ENCODE peak calls at places on chromosomes 1 and 21, in ten cellular contexts. One of them, this sample, is unnamed. For H3K9me3, the result is how much of the 10 kb centered on the place peaks cover.

GRCh38 chr1:210246447-210246846 is 13.9 kb downstream of the SERTAD4 start:
- DNase-seq in effector memory CD4-positive, alpha-beta T cell: no peak
- DNase-seq in mesenchymal stem cell: peak
- DNase-seq in CD8-positive, alpha-beta memory T cell: no peak
- DNase-seq in CD4-positive, CD25-positive, alpha-beta regulatory T cell: no peak
- DNase-seq in pancreas: no peak
- DNase-seq in PC-9: no peak
- DNase-seq in prostate gland: no peak
- DNase-seq in spleen: no peak
- DNase-seq in cardiac muscle cell: peak
- DNase-seq in this sample: no peak

GRCh38 chr1:186374313-186375151 is 521 bp downstream of the TPR start:
- DNase-seq in effector memory CD4-positive, alpha-beta T cell: no peak
- DNase-seq in mesenchymal stem cell: peak
- DNase-seq in CD8-positive, alpha-beta memory T cell: peak
- DNase-seq in CD4-positive, CD25-positive, alpha-beta regulatory T cell: peak
- DNase-seq in pancreas: no peak
- DNase-seq in PC-9: peak
- DNase-seq in prostate gland: peak
- DNase-seq in spleen: no peak
- DNase-seq in cardiac muscle cell: peak
- DNase-seq in this sample: no peak

GRCh38 chr1:26984291-26984690 is 9.2 kb upstream of the TRNP1 start:
- DNase-seq in effector memory CD4-positive, alpha-beta T cell: no peak
- DNase-seq in mesenchymal stem cell: no peak
- DNase-seq in CD8-positive, alpha-beta memory T cell: no peak
- DNase-seq in CD4-positive, CD25-positive, alpha-beta regulatory T cell: no peak
- DNase-seq in pancreas: no peak
- DNase-seq in PC-9: no peak
- DNase-seq in prostate gland: no peak
- DNase-seq in spleen: no peak
- DNase-seq in cardiac muscle cell: no peak
- DNase-seq in this sample: no peak

GRCh38 chr1:30525980-30526651 is 197.3 kb downstream of the MATN1 start:
- DNase-seq in effector memory CD4-positive, alpha-beta T cell: no peak
- DNase-seq in mesenchymal stem cell: peak
- DNase-seq in CD8-positive, alpha-beta memory T cell: no peak
- DNase-seq in CD4-positive, CD25-positive, alpha-beta regulatory T cell: no peak
- DNase-seq in pancreas: peak
- DNase-seq in PC-9: peak
- DNase-seq in prostate gland: no peak
- DNase-seq in spleen: peak
- DNase-seq in cardiac muscle cell: peak
- DNase-seq in this sample: no peak

GRCh38 chr1:101337968-101338367 is 101.1 kb downstream of the S1PR1 start:
- DNase-seq in effector memory CD4-positive, alpha-beta T cell: no peak
- DNase-seq in mesenchymal stem cell: no peak
- DNase-seq in CD8-positive, alpha-beta memory T cell: no peak
- DNase-seq in CD4-positive, CD25-positive, alpha-beta regulatory T cell: no peak
- DNase-seq in pancreas: no peak
- DNase-seq in PC-9: no peak
- DNase-seq in prostate gland: no peak
- DNase-seq in spleen: no peak
- DNase-seq in cardiac muscle cell: no peak
- DNase-seq in this sample: no peak

GRCh38 chr1:66520655-66521054 is 13.3 kb upstream of the SGIP1 start:
- DNase-seq in effector memory CD4-positive, alpha-beta T cell: no peak
- DNase-seq in mesenchymal stem cell: no peak
- DNase-seq in CD8-positive, alpha-beta memory T cell: no peak
- DNase-seq in CD4-positive, CD25-positive, alpha-beta regulatory T cell: no peak
- DNase-seq in pancreas: no peak
- DNase-seq in PC-9: no peak
- DNase-seq in prostate gland: no peak
- DNase-seq in spleen: no peak
- DNase-seq in cardiac muscle cell: no peak
- DNase-seq in this sample: no peak

GRCh38 chr1:200129480-200129879 is 102.0 kb downstream of the NR5A2 start:
- DNase-seq in effector memory CD4-positive, alpha-beta T cell: no peak
- DNase-seq in mesenchymal stem cell: peak
- DNase-seq in CD8-positive, alpha-beta memory T cell: no peak
- DNase-seq in CD4-positive, CD25-positive, alpha-beta regulatory T cell: no peak
- DNase-seq in pancreas: no peak
- DNase-seq in PC-9: no peak
- DNase-seq in prostate gland: no peak
- DNase-seq in spleen: no peak
- DNase-seq in cardiac muscle cell: no peak
- DNase-seq in this sample: peak

GRCh38 chr1:64543831-64544230 is 73.9 kb downstream of the CACHD1 start:
- DNase-seq in effector memory CD4-positive, alpha-beta T cell: no peak
- DNase-seq in mesenchymal stem cell: no peak
- DNase-seq in CD8-positive, alpha-beta memory T cell: no peak
- DNase-seq in CD4-positive, CD25-positive, alpha-beta regulatory T cell: no peak
- DNase-seq in pancreas: no peak
- DNase-seq in PC-9: no peak
- DNase-seq in prostate gland: no peak
- DNase-seq in spleen: no peak
- DNase-seq in cardiac muscle cell: no peak
- DNase-seq in this sample: no peak

GRCh38 chr1:185733818-185734709 is at the start of gene HMCN1:
- DNase-seq in effector memory CD4-positive, alpha-beta T cell: no peak
- DNase-seq in mesenchymal stem cell: peak
- DNase-seq in CD8-positive, alpha-beta memory T cell: peak
- DNase-seq in CD4-positive, CD25-positive, alpha-beta regulatory T cell: no peak
- DNase-seq in pancreas: peak
- DNase-seq in PC-9: peak
- DNase-seq in prostate gland: peak
- DNase-seq in spleen: peak
- DNase-seq in cardiac muscle cell: peak
- DNase-seq in this sample: peak

GRCh38 chr1:173429517-173430477 is 47.3 kb upstream of the PRDX6 start:
- DNase-seq in effector memory CD4-positive, alpha-beta T cell: peak
- DNase-seq in mesenchymal stem cell: peak
- DNase-seq in CD8-positive, alpha-beta memory T cell: peak
- DNase-seq in CD4-positive, CD25-positive, alpha-beta regulatory T cell: peak
- DNase-seq in pancreas: peak
- DNase-seq in PC-9: peak
- DNase-seq in prostate gland: peak
- DNase-seq in spleen: peak
- DNase-seq in cardiac muscle cell: peak
- DNase-seq in this sample: peak

GRCh38 chr1:183023146-183023600 is at the start of gene LAMC1:
- DNase-seq in effector memory CD4-positive, alpha-beta T cell: no peak
- DNase-seq in mesenchymal stem cell: peak
- DNase-seq in CD8-positive, alpha-beta memory T cell: no peak
- DNase-seq in CD4-positive, CD25-positive, alpha-beta regulatory T cell: no peak
- DNase-seq in pancreas: peak
- DNase-seq in PC-9: peak
- DNase-seq in prostate gland: peak
- DNase-seq in spleen: peak
- DNase-seq in cardiac muscle cell: peak
- DNase-seq in this sample: peak

GRCh38 chr1:158355773-158356172 is 2.1 kb downstream of the CD1E start:
- DNase-seq in effector memory CD4-positive, alpha-beta T cell: no peak
- DNase-seq in mesenchymal stem cell: no peak
- DNase-seq in CD8-positive, alpha-beta memory T cell: no peak
- DNase-seq in CD4-positive, CD25-positive, alpha-beta regulatory T cell: no peak
- DNase-seq in pancreas: no peak
- DNase-seq in PC-9: no peak
- DNase-seq in prostate gland: no peak
- DNase-seq in spleen: no peak
- DNase-seq in cardiac muscle cell: no peak
- DNase-seq in this sample: no peak

GRCh38 chr1:35220976-35221375 is 28.0 kb upstream of the SFPQ start:
- DNase-seq in effector memory CD4-positive, alpha-beta T cell: no peak
- DNase-seq in mesenchymal stem cell: peak
- DNase-seq in CD8-positive, alpha-beta memory T cell: no peak
- DNase-seq in CD4-positive, CD25-positive, alpha-beta regulatory T cell: no peak
- DNase-seq in pancreas: no peak
- DNase-seq in PC-9: peak
- DNase-seq in prostate gland: no peak
- DNase-seq in spleen: no peak
- DNase-seq in cardiac muscle cell: peak
- DNase-seq in this sample: peak

GRCh38 chr1:17861685-17862084 is 106.6 kb downstream of the ACTL8 start:
- DNase-seq in effector memory CD4-positive, alpha-beta T cell: no peak
- DNase-seq in mesenchymal stem cell: no peak
- DNase-seq in CD8-positive, alpha-beta memory T cell: no peak
- DNase-seq in CD4-positive, CD25-positive, alpha-beta regulatory T cell: no peak
- DNase-seq in pancreas: no peak
- DNase-seq in PC-9: no peak
- DNase-seq in prostate gland: no peak
- DNase-seq in spleen: no peak
- DNase-seq in cardiac muscle cell: peak
- DNase-seq in this sample: no peak

GRCh38 chr1:17538428-17539130 is 919 bp upstream of the ARHGEF10L start:
- DNase-seq in effector memory CD4-positive, alpha-beta T cell: no peak
- DNase-seq in mesenchymal stem cell: peak
- DNase-seq in CD8-positive, alpha-beta memory T cell: no peak
- DNase-seq in CD4-positive, CD25-positive, alpha-beta regulatory T cell: no peak
- DNase-seq in pancreas: no peak
- DNase-seq in PC-9: no peak
- DNase-seq in prostate gland: no peak
- DNase-seq in spleen: no peak
- DNase-seq in cardiac muscle cell: peak
- DNase-seq in this sample: no peak

GRCh38 chr1:39110882-39111281 is 84.7 kb downstream of the NDUFS5 start:
- DNase-seq in effector memory CD4-positive, alpha-beta T cell: no peak
- DNase-seq in mesenchymal stem cell: peak
- DNase-seq in CD8-positive, alpha-beta memory T cell: no peak
- DNase-seq in CD4-positive, CD25-positive, alpha-beta regulatory T cell: no peak
- DNase-seq in pancreas: no peak
- DNase-seq in PC-9: no peak
- DNase-seq in prostate gland: no peak
- DNase-seq in spleen: no peak
- DNase-seq in cardiac muscle cell: peak
- DNase-seq in this sample: no peak

DNA sequence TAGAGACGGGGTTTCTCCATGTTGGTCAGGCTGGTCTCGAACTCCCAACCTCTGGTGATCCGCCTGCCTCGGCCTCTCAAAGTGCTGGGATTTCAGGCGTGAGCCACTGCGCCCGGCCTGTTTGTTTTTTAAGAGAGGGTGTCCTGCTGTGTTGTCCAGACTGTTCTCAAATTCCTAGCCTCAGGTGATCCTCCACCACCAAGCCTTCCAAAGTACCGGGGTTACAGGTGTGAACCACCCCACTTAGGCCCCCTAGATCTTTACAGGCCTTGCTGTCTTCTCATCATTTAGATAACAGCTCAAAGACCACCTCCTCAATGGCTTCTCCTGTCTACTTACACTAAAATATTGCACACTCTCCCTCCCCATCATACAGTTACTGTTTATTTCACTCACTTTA is 6.3 kb downstream of the SESN2 start:
- DNase-seq in effector memory CD4-positive, alpha-beta T cell: no peak
- DNase-seq in mesenchymal stem cell: no peak
- DNase-seq in CD8-positive, alpha-beta memory T cell: no peak
- DNase-seq in CD4-positive, CD25-positive, alpha-beta regulatory T cell: no peak
- DNase-seq in pancreas: no peak
- DNase-seq in PC-9: no peak
- DNase-seq in prostate gland: no peak
- DNase-seq in spleen: no peak
- DNase-seq in cardiac muscle cell: no peak
- DNase-seq in this sample: no peak
- H3K27ac ChIP-seq in effector memory CD4-positive, alpha-beta T cell: no peak
- H3K27ac ChIP-seq in mesenchymal stem cell: no peak
- H3K27ac ChIP-seq in CD8-positive, alpha-beta memory T cell: no peak
- H3K27ac ChIP-seq in CD4-positive, CD25-positive, alpha-beta regulatory T cell: no peak
- H3K27ac ChIP-seq in pancreas: no peak
- H3K27ac ChIP-seq in PC-9: no peak
- H3K27ac ChIP-seq in prostate gland: no peak
- H3K27ac ChIP-seq in spleen: no peak
- H3K27ac ChIP-seq in cardiac muscle cell: no peak
- H3K27ac ChIP-seq in this sample: no peak

DNA sequence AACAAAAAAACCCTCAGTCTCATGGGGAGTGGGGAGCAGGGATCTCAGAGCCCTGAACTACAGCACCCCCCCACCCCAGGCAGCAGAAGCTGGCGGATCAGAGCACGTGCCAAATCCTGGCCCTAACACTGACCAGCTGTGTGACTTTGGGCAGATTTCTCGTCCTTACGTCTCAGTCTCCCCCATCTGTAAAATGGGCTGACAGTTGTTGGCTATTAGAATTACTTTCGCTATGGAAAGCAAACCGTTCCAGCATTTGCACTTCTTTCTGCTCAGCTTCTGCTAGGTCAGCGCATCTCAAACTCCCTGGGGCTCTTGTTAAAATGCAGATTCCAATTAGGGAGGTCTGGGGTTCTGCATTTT is 15.5 kb downstream of the TNFRSF8 start:
- DNase-seq in effector memory CD4-positive, alpha-beta T cell: no peak
- DNase-seq in mesenchymal stem cell: no peak
- DNase-seq in CD8-positive, alpha-beta memory T cell: no peak
- DNase-seq in CD4-positive, CD25-positive, alpha-beta regulatory T cell: no peak
- DNase-seq in pancreas: no peak
- DNase-seq in PC-9: no peak
- DNase-seq in prostate gland: no peak
- DNase-seq in spleen: no peak
- DNase-seq in cardiac muscle cell: no peak
- DNase-seq in this sample: no peak
- H3K4me3 ChIP-seq in effector memory CD4-positive, alpha-beta T cell: peak
- H3K4me3 ChIP-seq in mesenchymal stem cell: no peak
- H3K4me3 ChIP-seq in CD8-positive, alpha-beta memory T cell: no peak
- H3K4me3 ChIP-seq in CD4-positive, CD25-positive, alpha-beta regulatory T cell: peak
- H3K4me3 ChIP-seq in pancreas: no peak
- H3K4me3 ChIP-seq in PC-9: no peak
- H3K4me3 ChIP-seq in prostate gland: no peak
- H3K4me3 ChIP-seq in spleen: no peak
- H3K4me3 ChIP-seq in cardiac muscle cell: no peak
- H3K4me3 ChIP-seq in this sample: no peak

DNA sequence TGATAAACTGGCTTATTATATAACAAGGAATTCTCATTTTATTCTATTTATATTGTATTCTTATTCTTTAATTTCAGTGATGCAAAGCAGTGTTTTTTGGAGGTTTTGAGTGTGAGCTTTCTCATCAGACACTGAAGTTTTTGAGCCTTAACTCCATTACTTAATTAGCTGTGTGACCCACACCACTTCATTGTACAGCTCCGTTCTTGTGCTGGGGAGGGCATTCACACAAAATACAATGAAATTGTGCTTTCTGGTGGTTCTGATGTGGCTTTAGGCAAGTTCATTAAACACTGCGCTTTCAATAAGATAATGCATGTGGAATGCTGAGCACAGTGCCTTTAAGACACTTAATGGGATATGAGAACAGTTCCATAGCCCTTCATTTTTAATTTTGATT is 102.7 kb upstream of the TPTE start:
- DNase-seq in effector memory CD4-positive, alpha-beta T cell: no peak
- DNase-seq in mesenchymal stem cell: no peak
- DNase-seq in CD8-positive, alpha-beta memory T cell: no peak
- DNase-seq in CD4-positive, CD25-positive, alpha-beta regulatory T cell: no peak
- DNase-seq in pancreas: no peak
- DNase-seq in PC-9: no peak
- DNase-seq in prostate gland: no peak
- DNase-seq in spleen: no peak
- DNase-seq in cardiac muscle cell: no peak
- DNase-seq in this sample: no peak
- H3K9me3 ChIP-seq in effector memory CD4-positive, alpha-beta T cell: under half
- H3K9me3 ChIP-seq in mesenchymal stem cell: under half
- H3K9me3 ChIP-seq in CD8-positive, alpha-beta memory T cell: under half
- H3K9me3 ChIP-seq in CD4-positive, CD25-positive, alpha-beta regulatory T cell: under half
- H3K9me3 ChIP-seq in pancreas: under half
- H3K9me3 ChIP-seq in PC-9: under half
- H3K9me3 ChIP-seq in prostate gland: under half
- H3K9me3 ChIP-seq in spleen: under half
- H3K9me3 ChIP-seq in cardiac muscle cell: under half
- H3K9me3 ChIP-seq in this sample: under half

GRCh38 chr21:36165356-36165755 is 8.7 kb downstream of the DOP1B start:
- DNase-seq in effector memory CD4-positive, alpha-beta T cell: no peak
- DNase-seq in mesenchymal stem cell: no peak
- DNase-seq in CD8-positive, alpha-beta memory T cell: no peak
- DNase-seq in CD4-positive, CD25-positive, alpha-beta regulatory T cell: no peak
- DNase-seq in pancreas: no peak
- DNase-seq in PC-9: no peak
- DNase-seq in prostate gland: no peak
- DNase-seq in spleen: no peak
- DNase-seq in cardiac muscle cell: no peak
- DNase-seq in this sample: no peak
- H3K27ac ChIP-seq in effector memory CD4-positive, alpha-beta T cell: no peak
- H3K27ac ChIP-seq in mesenchymal stem cell: no peak
- H3K27ac ChIP-seq in CD8-positive, alpha-beta memory T cell: no peak
- H3K27ac ChIP-seq in CD4-positive, CD25-positive, alpha-beta regulatory T cell: no peak
- H3K27ac ChIP-seq in pancreas: no peak
- H3K27ac ChIP-seq in PC-9: no peak
- H3K27ac ChIP-seq in prostate gland: peak
- H3K27ac ChIP-seq in spleen: no peak
- H3K27ac ChIP-seq in cardiac muscle cell: no peak
- H3K27ac ChIP-seq in this sample: no peak